ENCODE peak calls at places on chromosomes 6 and 20, in nine cellular contexts. O is germinal center; A is astrocyte of the spinal cord; E is fibroblast of lung; G is stimulated activated CD4-positive, alpha-beta T cell treated with anti-CD3 and anti-CD28 coated beads, Interleukin-4, amount 100 ng/mL, for 4 hours; D is activated effector memory CD4-positive, alpha-beta T cell treated with anti-CD3 and anti-CD28 coated beads, Interleukin-2, amount 50 U/mL, for 16 hours; Z is HuH-7.5; F is A172; H is BJ. X is an unnamed sample.

GRCh38 chr6:29624520-29624961 is 8.4 kb downstream of the GABBR1 start:
- DNase-seq in H (no peak), D (no peak), G (no peak), O (no peak), Z (no peak), F (no peak), E (no peak), A (no peak), X (no peak)

GRCh38 chr20:62618622-62619529 is 23.4 kb upstream of the SLCO4A1 start:
- DNase-seq in E (no peak), A (no peak), Z (no peak), H (no peak), F (peak; percentile 47), G (peak; percentile 38), D (peak; percentile 71), O (peak; percentile 35), X (no peak)

GRCh38 chr6:36984581-36985383 is 1.2 kb downstream of the MTCH1 start:
- DNase-seq in D (peak; percentile 82), G (peak; percentile 47), A (peak; percentile 64), Z (no peak), E (peak; percentile 79), F (peak; percentile 55), H (peak; percentile 19), O (no peak), X (peak; percentile 71)

GRCh38 chr6:94065707-94066337 is 646.5 kb upstream of the EPHA7 start:
- DNase-seq in F (no peak), A (no peak), H (no peak), O (no peak), G (no peak), E (no peak), D (no peak), Z (no peak), X (no peak)

GRCh38 chr6:29631209-29631810 is 1.7 kb downstream of the GABBR1 start:
- DNase-seq in E (peak; percentile 41), D (no peak), G (no peak), Z (no peak), A (no peak), F (no peak), O (no peak), H (no peak), X (no peak)

GRCh38 chr6:129598244-129599187 is 111.5 kb downstream of the ARHGAP18 start:
- DNase-seq in E (peak; percentile 66), G (no peak), F (peak; percentile 67), H (no peak), O (peak; percentile 51), A (peak; percentile 86), D (no peak), Z (no peak), X (peak; percentile 65)

GRCh38 chr6:100186552-100186951 is 192.5 kb upstream of the MCHR2 start:
- DNase-seq in H (no peak), Z (no peak), F (peak; percentile 12), D (no peak), E (peak; percentile 72), G (no peak), A (peak; percentile 56), O (no peak), X (no peak)

GRCh38 chr6:144341831-144342527 is 56.8 kb downstream of the UTRN start:
- DNase-seq in E (no peak), D (no peak), Z (no peak), O (no peak), F (no peak), H (no peak), G (no peak), A (no peak), X (peak; percentile 35)

GRCh38 chr20:24698189-24698588 is 228.8 kb downstream of the SYNDIG1 start:
- DNase-seq in E (no peak), Z (no peak), D (no peak), G (no peak), O (no peak), A (no peak), H (no peak), F (no peak), X (no peak)

GRCh38 chr6:126361832-126362231 is 21.9 kb downstream of the CENPW start:
- DNase-seq in D (no peak), H (no peak), A (no peak), F (no peak), G (no peak), E (no peak), O (no peak), Z (no peak), X (no peak)

GRCh38 chr6:124964084-124964763 is 2.0 kb downstream of the RNF217 start:
- DNase-seq in A (peak; percentile 56), O (no peak), H (no peak), D (no peak), F (no peak), E (peak; percentile 39), G (no peak), Z (peak; percentile 17), X (peak; percentile 48)

GRCh38 chr6:88704980-88705379 is 258.4 kb downstream of the RNGTT start:
- DNase-seq in Z (no peak), H (no peak), A (no peak), G (no peak), O (no peak), D (no peak), F (no peak), E (peak; percentile 50), X (no peak)

GRCh38 chr6:164097557-164098398 is 683.3 kb downstream of the QKI start:
- DNase-seq in O (no peak), G (no peak), A (peak; percentile 78), Z (no peak), F (peak; percentile 62), E (peak; percentile 90), D (no peak), H (no peak), X (no peak)

GRCh38 chr6:151160869-151161268 is 78.9 kb upstream of the AKAP12 start:
- DNase-seq in Z (no peak), F (no peak), G (no peak), A (no peak), H (no peak), E (no peak), D (no peak), O (no peak), X (no peak)

X was measured in HCEC 1CT.